ENCODE peak calls at places on chromosomes 12 and 14, in nine cellular contexts. One of them, this sample, is unnamed.

GRCh38 chr12:31321565-31322228 is 4.3 kb downstream of the SINHCAF start:
- DNase-seq in HCT116: no peak
- DNase-seq in testis: no peak
- DNase-seq in A549: no peak
- DNase-seq in K562: no peak
- DNase-seq in tibial nerve: no peak
- DNase-seq in adrenal gland: no peak
- DNase-seq in heart left ventricle: no peak
- DNase-seq in upper lobe of left lung: no peak
- DNase-seq in this sample: no peak

GRCh38 chr14:23441076-23441475 is 5.6 kb upstream of the MYH7 start:
- DNase-seq in HCT116: no peak
- DNase-seq in testis: peak; percentile 5
- DNase-seq in A549: no peak
- DNase-seq in K562: no peak
- DNase-seq in tibial nerve: no peak
- DNase-seq in adrenal gland: no peak
- DNase-seq in heart left ventricle: no peak
- DNase-seq in upper lobe of left lung: no peak
- DNase-seq in this sample: no peak

GRCh38 chr14:101721951-101722661 is 39.4 kb upstream of the PPP2R5C start:
- DNase-seq in HCT116: no peak
- DNase-seq in testis: no peak
- DNase-seq in A549: peak; percentile 65
- DNase-seq in K562: no peak
- DNase-seq in tibial nerve: no peak
- DNase-seq in adrenal gland: no peak
- DNase-seq in heart left ventricle: no peak
- DNase-seq in upper lobe of left lung: peak; percentile 76
- DNase-seq in this sample: peak; percentile 24

GRCh38 chr14:32403688-32404087 is 74.6 kb downstream of the AKAP6 start:
- DNase-seq in HCT116: no peak
- DNase-seq in testis: no peak
- DNase-seq in A549: no peak
- DNase-seq in K562: no peak
- DNase-seq in tibial nerve: no peak
- DNase-seq in adrenal gland: no peak
- DNase-seq in heart left ventricle: no peak
- DNase-seq in upper lobe of left lung: no peak
- DNase-seq in this sample: no peak

GRCh38 chr14:77607741-77608302 is 8.6 kb downstream of the SPTLC2 start:
- DNase-seq in HCT116: no peak
- DNase-seq in testis: no peak
- DNase-seq in A549: no peak
- DNase-seq in K562: no peak
- DNase-seq in tibial nerve: no peak
- DNase-seq in adrenal gland: no peak
- DNase-seq in heart left ventricle: no peak
- DNase-seq in upper lobe of left lung: peak; percentile 27
- DNase-seq in this sample: no peak

GRCh38 chr14:54776361-54777001 is 126.1 kb downstream of the GCH1 start:
- DNase-seq in HCT116: no peak
- DNase-seq in testis: peak; percentile 20
- DNase-seq in A549: no peak
- DNase-seq in K562: no peak
- DNase-seq in tibial nerve: no peak
- DNase-seq in adrenal gland: no peak
- DNase-seq in heart left ventricle: peak; percentile 81
- DNase-seq in upper lobe of left lung: peak; percentile 47
- DNase-seq in this sample: no peak

GRCh38 chr14:90615444-90616095 is 200.7 kb downstream of the TTC7B start:
- DNase-seq in HCT116: no peak
- DNase-seq in testis: no peak
- DNase-seq in A549: no peak
- DNase-seq in K562: no peak
- DNase-seq in tibial nerve: no peak
- DNase-seq in adrenal gland: no peak
- DNase-seq in heart left ventricle: no peak
- DNase-seq in upper lobe of left lung: no peak
- DNase-seq in this sample: no peak

GRCh38 chr12:100953677-100954076 is 159.1 kb downstream of the ANO4 start:
- DNase-seq in HCT116: no peak
- DNase-seq in testis: no peak
- DNase-seq in A549: no peak
- DNase-seq in K562: no peak
- DNase-seq in tibial nerve: no peak
- DNase-seq in adrenal gland: no peak
- DNase-seq in heart left ventricle: no peak
- DNase-seq in upper lobe of left lung: no peak
- DNase-seq in this sample: no peak

GRCh38 chr12:48349471-48349870 is 1.2 kb downstream of the ZNF641 start:
- DNase-seq in HCT116: no peak
- DNase-seq in testis: peak; percentile 50
- DNase-seq in A549: no peak
- DNase-seq in K562: no peak
- DNase-seq in tibial nerve: no peak
- DNase-seq in adrenal gland: no peak
- DNase-seq in heart left ventricle: peak; percentile 65
- DNase-seq in upper lobe of left lung: no peak
- DNase-seq in this sample: no peak

GRCh38 chr12:6154730-6155459 is 30.4 kb upstream of the VWF start:
- DNase-seq in HCT116: no peak
- DNase-seq in testis: peak; percentile 40
- DNase-seq in A549: no peak
- DNase-seq in K562: no peak
- DNase-seq in tibial nerve: no peak
- DNase-seq in adrenal gland: peak; percentile 56
- DNase-seq in heart left ventricle: peak; percentile 84
- DNase-seq in upper lobe of left lung: peak; percentile 67
- DNase-seq in this sample: peak; percentile 32

GRCh38 chr14:67987596-67987995 is 168.0 kb downstream of the RAD51B start:
- DNase-seq in HCT116: no peak
- DNase-seq in testis: peak; percentile 20
- DNase-seq in A549: no peak
- DNase-seq in K562: no peak
- DNase-seq in tibial nerve: no peak
- DNase-seq in adrenal gland: no peak
- DNase-seq in heart left ventricle: no peak
- DNase-seq in upper lobe of left lung: no peak
- DNase-seq in this sample: peak; percentile 6

GRCh38 chr12:111437816-111438454 is 32.2 kb downstream of the SH2B3 start:
- DNase-seq in HCT116: no peak
- DNase-seq in testis: no peak
- DNase-seq in A549: no peak
- DNase-seq in K562: no peak
- DNase-seq in tibial nerve: no peak
- DNase-seq in adrenal gland: no peak
- DNase-seq in heart left ventricle: peak; percentile 66
- DNase-seq in upper lobe of left lung: peak; percentile 83
- DNase-seq in this sample: no peak

GRCh38 chr12:68962855-68963455 is 30.0 kb upstream of the CPM start:
- DNase-seq in HCT116: no peak
- DNase-seq in testis: no peak
- DNase-seq in A549: no peak
- DNase-seq in K562: no peak
- DNase-seq in tibial nerve: no peak
- DNase-seq in adrenal gland: no peak
- DNase-seq in heart left ventricle: no peak
- DNase-seq in upper lobe of left lung: no peak
- DNase-seq in this sample: no peak

GRCh38 chr12:79420146-79420618 is 270.6 kb downstream of the PAWR start:
- DNase-seq in HCT116: peak; percentile 45
- DNase-seq in testis: no peak
- DNase-seq in A549: peak; percentile 82
- DNase-seq in K562: no peak
- DNase-seq in tibial nerve: no peak
- DNase-seq in adrenal gland: no peak
- DNase-seq in heart left ventricle: no peak
- DNase-seq in upper lobe of left lung: no peak
- DNase-seq in this sample: no peak

GRCh38 chr12:62649412-62650116 is 182.9 kb downstream of the MON2 start:
- DNase-seq in HCT116: no peak
- DNase-seq in testis: no peak
- DNase-seq in A549: peak; percentile 41
- DNase-seq in K562: no peak
- DNase-seq in tibial nerve: no peak
- DNase-seq in adrenal gland: no peak
- DNase-seq in heart left ventricle: no peak
- DNase-seq in upper lobe of left lung: no peak
- DNase-seq in this sample: no peak

GRCh38 chr12:121172145-121172544 is 37.8 kb upstream of the P2RX4 start:
- DNase-seq in HCT116: no peak
- DNase-seq in testis: no peak
- DNase-seq in A549: no peak
- DNase-seq in K562: no peak
- DNase-seq in tibial nerve: no peak
- DNase-seq in adrenal gland: no peak
- DNase-seq in heart left ventricle: no peak
- DNase-seq in upper lobe of left lung: no peak
- DNase-seq in this sample: no peak

GRCh38 chr12:89156862-89157262 is 195.4 kb downstream of the DUSP6 start:
- DNase-seq in HCT116: no peak
- DNase-seq in testis: no peak
- DNase-seq in A549: no peak
- DNase-seq in K562: no peak
- DNase-seq in tibial nerve: no peak
- DNase-seq in adrenal gland: no peak
- DNase-seq in heart left ventricle: no peak
- DNase-seq in upper lobe of left lung: no peak
- DNase-seq in this sample: no peak

GRCh38 chr14:28767239-28767850 is 758 bp downstream of the FOXG1 start:
- DNase-seq in HCT116: no peak
- DNase-seq in testis: no peak
- DNase-seq in A549: no peak
- DNase-seq in K562: peak; percentile 14
- DNase-seq in tibial nerve: no peak
- DNase-seq in adrenal gland: no peak
- DNase-seq in heart left ventricle: no peak
- DNase-seq in upper lobe of left lung: no peak
- DNase-seq in this sample: no peak

GRCh38 chr14:37600880-37601741 is 5.7 kb downstream of the TTC6 start:
- DNase-seq in HCT116: no peak
- DNase-seq in testis: no peak
- DNase-seq in A549: no peak
- DNase-seq in K562: no peak
- DNase-seq in tibial nerve: no peak
- DNase-seq in adrenal gland: no peak
- DNase-seq in heart left ventricle: no peak
- DNase-seq in upper lobe of left lung: no peak
- DNase-seq in this sample: no peak
- TF ChIP-seq POLR2A in HCT116: no peak
- TF ChIP-seq POLR2A in testis: no peak
- TF ChIP-seq POLR2A in A549: no peak
- TF ChIP-seq POLR2A in K562: no peak
- TF ChIP-seq POLR2A in tibial nerve: no peak
- TF ChIP-seq POLR2A in adrenal gland: no peak
- TF ChIP-seq POLR2A in heart left ventricle: no peak
- TF ChIP-seq POLR2A in upper lobe of left lung: no peak
- TF ChIP-seq POLR2A in this sample: no peak

DNA sequence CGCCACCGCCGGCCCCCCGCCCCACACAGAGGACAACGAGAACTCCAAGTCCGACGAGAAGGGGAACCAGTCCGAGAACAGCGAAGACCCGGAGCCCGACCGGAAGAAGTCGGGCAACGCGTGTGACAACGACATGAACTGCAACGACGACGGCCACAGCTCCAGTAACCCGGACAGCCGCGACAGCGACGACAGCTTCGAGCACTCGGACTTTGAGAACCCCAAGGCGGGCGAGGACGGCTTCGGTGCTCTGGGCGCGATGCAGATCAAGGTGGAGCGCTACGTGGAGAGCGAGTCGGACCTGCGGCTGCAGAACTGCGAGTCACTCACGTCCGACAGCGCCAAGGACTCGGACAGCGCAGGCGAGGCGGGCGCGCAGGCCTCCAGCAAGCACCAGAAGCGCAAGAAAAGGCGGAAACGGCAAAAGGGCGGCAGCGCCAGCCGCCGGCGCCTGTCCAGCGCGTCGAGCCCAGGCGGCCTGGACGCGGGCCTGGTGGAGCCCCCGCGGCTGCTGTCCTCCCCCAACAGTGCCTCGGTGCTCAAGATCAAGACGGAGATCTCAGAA is 151.1 kb downstream of the EGLN3 start:
- DNase-seq in HCT116: no peak
- DNase-seq in testis: no peak
- DNase-seq in A549: no peak
- DNase-seq in K562: no peak
- DNase-seq in tibial nerve: no peak
- DNase-seq in adrenal gland: no peak
- DNase-seq in heart left ventricle: peak; percentile 30
- DNase-seq in upper lobe of left lung: no peak
- DNase-seq in this sample: peak; percentile 22
- H3K4me3 ChIP-seq in HCT116: no peak overlapping the region
- H3K4me3 ChIP-seq in testis: peak overlapping the region; percentile 24
- H3K4me3 ChIP-seq in A549: no peak overlapping the region
- H3K4me3 ChIP-seq in K562: no peak overlapping the region
- H3K4me3 ChIP-seq in tibial nerve: no peak overlapping the region
- H3K4me3 ChIP-seq in adrenal gland: no peak overlapping the region
- H3K4me3 ChIP-seq in heart left ventricle: peak overlapping the region; percentile 36
- H3K4me3 ChIP-seq in upper lobe of left lung: peak overlapping the region; percentile 13
- H3K4me3 ChIP-seq in this sample: no peak overlapping the region

DNA sequence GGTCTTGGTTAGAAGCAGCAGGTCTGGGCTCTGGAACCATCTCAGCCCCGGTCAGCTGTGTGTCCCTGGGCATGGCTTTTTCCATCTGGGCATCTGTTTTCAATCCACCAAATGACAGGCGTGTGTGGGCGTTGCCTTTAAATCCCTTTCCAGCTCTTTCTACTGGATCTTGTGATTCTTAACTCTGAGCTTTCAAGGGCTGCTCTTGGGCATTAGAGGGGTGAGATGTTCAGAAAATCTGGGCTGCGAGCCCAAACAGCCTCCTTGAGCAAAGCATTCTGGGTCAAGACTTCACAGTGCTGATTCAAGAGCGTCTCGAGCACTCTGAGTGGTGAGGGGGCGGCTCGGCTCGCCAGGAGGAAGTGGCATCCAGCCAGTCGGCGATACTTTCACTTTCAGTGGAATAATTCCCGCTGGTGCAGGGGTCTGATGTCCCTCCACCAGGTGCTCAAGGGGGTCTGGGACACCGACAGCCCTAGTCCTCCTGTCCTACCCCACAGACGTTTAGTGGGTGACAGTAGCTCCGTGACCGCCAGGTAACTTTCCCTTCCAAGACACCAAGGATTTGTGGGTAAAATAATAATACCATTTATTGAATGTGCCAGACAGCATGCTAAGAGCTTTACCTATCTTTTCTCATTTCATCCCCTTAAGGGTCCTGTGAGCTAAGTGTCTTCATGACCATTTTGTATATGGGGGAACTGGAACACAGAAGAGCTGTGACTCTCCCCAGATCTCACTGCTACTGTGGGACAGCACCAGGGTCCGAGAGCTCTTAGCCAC is 114.0 kb downstream of the PLXNC1 start:
- DNase-seq in HCT116: peak; percentile 12
- DNase-seq in testis: peak; percentile 96
- DNase-seq in A549: peak; percentile 38
- DNase-seq in K562: peak; percentile 18
- DNase-seq in tibial nerve: peak; percentile 76
- DNase-seq in adrenal gland: peak; percentile 92
- DNase-seq in heart left ventricle: peak; percentile 91
- DNase-seq in upper lobe of left lung: peak; percentile 94
- DNase-seq in this sample: peak; percentile 90
- TF ChIP-seq POLR2A in HCT116: no peak
- TF ChIP-seq POLR2A in testis: no peak
- TF ChIP-seq POLR2A in A549: no peak
- TF ChIP-seq POLR2A in K562: no peak
- TF ChIP-seq POLR2A in tibial nerve: no peak
- TF ChIP-seq POLR2A in adrenal gland: peak; percentile 87
- TF ChIP-seq POLR2A in heart left ventricle: no peak
- TF ChIP-seq POLR2A in upper lobe of left lung: peak; percentile 52
- TF ChIP-seq POLR2A in this sample: no peak

GRCh38 chr14:88879016-88879415 is 54.6 kb downstream of the TTC8 start:
- DNase-seq in HCT116: no peak
- DNase-seq in testis: no peak
- DNase-seq in A549: peak; percentile 27
- DNase-seq in K562: no peak
- DNase-seq in tibial nerve: no peak
- DNase-seq in adrenal gland: no peak
- DNase-seq in heart left ventricle: no peak
- DNase-seq in upper lobe of left lung: no peak
- DNase-seq in this sample: no peak
- H3K4me3 ChIP-seq in HCT116: no peak overlapping the region
- H3K4me3 ChIP-seq in testis: no peak overlapping the region
- H3K4me3 ChIP-seq in A549: no peak overlapping the region
- H3K4me3 ChIP-seq in K562: no peak overlapping the region
- H3K4me3 ChIP-seq in tibial nerve: no peak overlapping the region
- H3K4me3 ChIP-seq in adrenal gland: no peak overlapping the region
- H3K4me3 ChIP-seq in heart left ventricle: no peak overlapping the region
- H3K4me3 ChIP-seq in upper lobe of left lung: no peak overlapping the region
- H3K4me3 ChIP-seq in this sample: no peak overlapping the region